ENCODE peak calls at places on chromosome 9, in six cellular contexts. One of them, this sample, is unnamed.

GRCh38 chr9:93182572-93182971 is 1.4 kb upstream of the WNK2 start:
- DNase-seq in HEK293T: no peak
- DNase-seq in AG09309: no peak
- DNase-seq in H1: no peak
- DNase-seq in esophagus squamous epithelium: no peak
- DNase-seq in iPS-NIHi11: no peak
- DNase-seq in this sample: no peak

GRCh38 chr9:134441227-134442086 is 115.2 kb downstream of the RXRA start:
- DNase-seq in iPS-NIHi11: no peak
- DNase-seq in H1: no peak
- DNase-seq in AG09309: no peak
- DNase-seq in esophagus squamous epithelium: no peak
- DNase-seq in HEK293T: no peak
- DNase-seq in this sample: no peak

GRCh38 chr9:34381323-34381722 is 4.6 kb upstream of the MYORG start:
- DNase-seq in AG09309: no peak
- DNase-seq in iPS-NIHi11: no peak
- DNase-seq in H1: no peak
- DNase-seq in HEK293T: no peak
- DNase-seq in esophagus squamous epithelium: no peak
- DNase-seq in this sample: no peak

GRCh38 chr9:106019702-106020101 is 325.4 kb downstream of the TMEM38B start:
- DNase-seq in HEK293T: no peak
- DNase-seq in esophagus squamous epithelium: no peak
- DNase-seq in iPS-NIHi11: peak
- DNase-seq in H1: peak
- DNase-seq in AG09309: no peak
- DNase-seq in this sample: no peak

GRCh38 chr9:136399176-136400037 is 563 bp downstream of the SNAPC4 start:
- DNase-seq in H1: no peak
- DNase-seq in esophagus squamous epithelium: no peak
- DNase-seq in HEK293T: peak
- DNase-seq in iPS-NIHi11: peak
- DNase-seq in AG09309: no peak
- DNase-seq in this sample: no peak

GRCh38 chr9:111305914-111306313 is 24.1 kb downstream of the OR2K2 start:
- DNase-seq in iPS-NIHi11: no peak
- DNase-seq in AG09309: no peak
- DNase-seq in HEK293T: no peak
- DNase-seq in esophagus squamous epithelium: no peak
- DNase-seq in H1: no peak
- DNase-seq in this sample: no peak

GRCh38 chr9:127509261-127509954 is 58.1 kb downstream of the LRSAM1 start:
- DNase-seq in H1: no peak
- DNase-seq in iPS-NIHi11: no peak
- DNase-seq in esophagus squamous epithelium: no peak
- DNase-seq in HEK293T: no peak
- DNase-seq in AG09309: no peak
- DNase-seq in this sample: no peak

GRCh38 chr9:93820667-93821306 is 134.4 kb downstream of the BARX1 start:
- DNase-seq in H1: no peak
- DNase-seq in AG09309: no peak
- DNase-seq in iPS-NIHi11: peak
- DNase-seq in HEK293T: peak
- DNase-seq in esophagus squamous epithelium: no peak
- DNase-seq in this sample: no peak

GRCh38 chr9:123169926-123170325 is 98.5 kb downstream of the STRBP start:
- DNase-seq in AG09309: no peak
- DNase-seq in H1: no peak
- DNase-seq in HEK293T: no peak
- DNase-seq in esophagus squamous epithelium: no peak
- DNase-seq in iPS-NIHi11: no peak
- DNase-seq in this sample: no peak

GRCh38 chr9:14314929-14315753 is 1.2 kb upstream of the NFIB start:
- DNase-seq in HEK293T: peak
- DNase-seq in iPS-NIHi11: peak
- DNase-seq in AG09309: no peak
- DNase-seq in esophagus squamous epithelium: no peak
- DNase-seq in H1: no peak
- DNase-seq in this sample: no peak

GRCh38 chr9:16625831-16626230 is 244.6 kb downstream of the BNC2 start:
- DNase-seq in H1: no peak
- DNase-seq in iPS-NIHi11: no peak
- DNase-seq in AG09309: no peak
- DNase-seq in HEK293T: no peak
- DNase-seq in esophagus squamous epithelium: no peak
- DNase-seq in this sample: no peak

GRCh38 chr9:130442746-130443455 is 1.9 kb upstream of the ASS1 start:
- DNase-seq in H1: no peak
- DNase-seq in AG09309: no peak
- DNase-seq in esophagus squamous epithelium: no peak
- DNase-seq in HEK293T: no peak
- DNase-seq in iPS-NIHi11: no peak
- DNase-seq in this sample: no peak

GRCh38 chr9:98356953-98357352 is 101.5 kb upstream of the TBC1D2 start:
- DNase-seq in AG09309: no peak
- DNase-seq in iPS-NIHi11: no peak
- DNase-seq in H1: no peak
- DNase-seq in HEK293T: no peak
- DNase-seq in esophagus squamous epithelium: no peak
- DNase-seq in this sample: no peak

GRCh38 chr9:121055642-121056143 is 5.6 kb upstream of the C5 start:
- DNase-seq in esophagus squamous epithelium: no peak
- DNase-seq in H1: no peak
- DNase-seq in HEK293T: peak
- DNase-seq in iPS-NIHi11: peak
- DNase-seq in AG09309: no peak
- DNase-seq in this sample: no peak

GRCh38 chr9:76944011-76944410 is 38.1 kb upstream of the PRUNE2 start:
- DNase-seq in H1: no peak
- DNase-seq in HEK293T: no peak
- DNase-seq in AG09309: no peak
- DNase-seq in iPS-NIHi11: no peak
- DNase-seq in esophagus squamous epithelium: no peak
- DNase-seq in this sample: no peak

GRCh38 chr9:129322022-129322621 is 144.1 kb upstream of the IER5L start:
- DNase-seq in esophagus squamous epithelium: no peak
- DNase-seq in HEK293T: no peak
- DNase-seq in iPS-NIHi11: no peak
- DNase-seq in H1: no peak
- DNase-seq in AG09309: no peak
- DNase-seq in this sample: no peak

GRCh38 chr9:132997591-132997990 is 19.1 kb downstream of the GFI1B start:
- DNase-seq in HEK293T: no peak
- DNase-seq in iPS-NIHi11: no peak
- DNase-seq in esophagus squamous epithelium: no peak
- DNase-seq in AG09309: no peak
- DNase-seq in H1: no peak
- DNase-seq in this sample: no peak

GRCh38 chr9:135965124-135965756 is 4.1 kb upstream of the UBAC1 start:
- DNase-seq in iPS-NIHi11: no peak
- DNase-seq in AG09309: no peak
- DNase-seq in HEK293T: no peak
- DNase-seq in esophagus squamous epithelium: no peak
- DNase-seq in H1: no peak
- DNase-seq in this sample: no peak

GRCh38 chr9:111730937-111731567 is 63.7 kb downstream of the SHOC1 start:
- DNase-seq in HEK293T: no peak
- DNase-seq in AG09309: no peak
- DNase-seq in esophagus squamous epithelium: no peak
- DNase-seq in iPS-NIHi11: no peak
- DNase-seq in H1: no peak
- DNase-seq in this sample: no peak

GRCh38 chr9:138070815-138071214 is 193.2 kb downstream of the CACNA1B start:
- DNase-seq in HEK293T: no peak
- DNase-seq in iPS-NIHi11: no peak
- DNase-seq in H1: no peak
- DNase-seq in esophagus squamous epithelium: no peak
- DNase-seq in AG09309: no peak
- DNase-seq in this sample: no peak

GRCh38 chr9:272251-273213 is 57.9 kb downstream of the DOCK8 start:
- DNase-seq in H1: no peak
- DNase-seq in iPS-NIHi11: no peak
- DNase-seq in AG09309: no peak
- DNase-seq in esophagus squamous epithelium: no peak
- DNase-seq in HEK293T: no peak
- DNase-seq in this sample: no peak

GRCh38 chr9:114893622-114894021 is 36.8 kb downstream of the TNFSF8 start:
- DNase-seq in HEK293T: no peak
- DNase-seq in iPS-NIHi11: no peak
- DNase-seq in AG09309: no peak
- DNase-seq in H1: no peak
- DNase-seq in esophagus squamous epithelium: no peak
- DNase-seq in this sample: no peak

GRCh38 chr9:126939821-126940221 is 25.2 kb downstream of the RALGPS1 start:
- DNase-seq in iPS-NIHi11: no peak
- DNase-seq in AG09309: no peak
- DNase-seq in esophagus squamous epithelium: no peak
- DNase-seq in H1: no peak
- DNase-seq in HEK293T: no peak
- DNase-seq in this sample: no peak

GRCh38 chr9:69812068-69813000 is 8.3 kb upstream of the CFAP95 start:
- DNase-seq in H1: no peak
- DNase-seq in iPS-NIHi11: no peak
- DNase-seq in esophagus squamous epithelium: no peak
- DNase-seq in AG09309: no peak
- DNase-seq in HEK293T: no peak
- DNase-seq in this sample: no peak

GRCh38 chr9:86652696-86653095 is 294.6 kb downstream of the GAS1 start:
- DNase-seq in H1: no peak
- DNase-seq in HEK293T: no peak
- DNase-seq in iPS-NIHi11: no peak
- DNase-seq in esophagus squamous epithelium: no peak
- DNase-seq in AG09309: peak
- DNase-seq in this sample: no peak

GRCh38 chr9:131656356-131657030 is 83.4 kb downstream of the RAPGEF1 start:
- DNase-seq in HEK293T: no peak
- DNase-seq in H1: no peak
- DNase-seq in iPS-NIHi11: no peak
- DNase-seq in AG09309: no peak
- DNase-seq in esophagus squamous epithelium: peak
- DNase-seq in this sample: no peak

GRCh38 chr9:130897848-130898551 is 1.4 kb upstream of the QRFP start:
- DNase-seq in AG09309: no peak
- DNase-seq in HEK293T: no peak
- DNase-seq in esophagus squamous epithelium: no peak
- DNase-seq in iPS-NIHi11: no peak
- DNase-seq in H1: no peak
- DNase-seq in this sample: no peak

GRCh38 chr9:92759990-92760893 is 4.4 kb downstream of the BICD2 start:
- DNase-seq in AG09309: no peak
- DNase-seq in iPS-NIHi11: no peak
- DNase-seq in H1: no peak
- DNase-seq in esophagus squamous epithelium: no peak
- DNase-seq in HEK293T: no peak
- DNase-seq in this sample: no peak